ENCODE peak calls at places on chromosomes 4 and X, in ten cellular contexts. One of them, this sample, is unnamed.

GRCh38 chr4:123110685-123111084 is 188.3 kb upstream of the NUDT6 start:
- DNase-seq in EL: peak; percentile 14
- DNase-seq in NCI-H748 treated with DMSO at 0.1 percent for 48 hours: no peak
- DNase-seq in activated naive CD4-positive, alpha-beta T cell treated with anti-CD3 and anti-CD28 coated beads, Interleukin-2, amount 50 U/mL, for 72 hours: no peak
- DNase-seq in activated CD4-positive, alpha-beta T cell treated with anti-CD3 and anti-CD28 coated beads, Interleukin-2, amount 50 U/mL, for 1 hour: no peak
- DNase-seq in cerebellar nuclear complex: no peak
- DNase-seq in Ammon's horn: no peak
- DNase-seq in SW480: no peak
- DNase-seq in fibroblast of pulmonary artery: no peak
- DNase-seq in GM04504: no peak
- DNase-seq in this sample: no peak

GRCh38 chr4:145511913-145512522 is 30.4 kb downstream of the SMAD1 start:
- DNase-seq in activated CD4-positive, alpha-beta T cell treated with anti-CD3 and anti-CD28 coated beads, Interleukin-2, amount 50 U/mL, for 1 hour: no peak
- DNase-seq in activated naive CD4-positive, alpha-beta T cell treated with anti-CD3 and anti-CD28 coated beads, Interleukin-2, amount 50 U/mL, for 72 hours: no peak
- DNase-seq in SW480: peak; percentile 8
- DNase-seq in EL: no peak
- DNase-seq in GM04504: no peak
- DNase-seq in Ammon's horn: no peak
- DNase-seq in fibroblast of pulmonary artery: peak; percentile 57
- DNase-seq in cerebellar nuclear complex: no peak
- DNase-seq in NCI-H748 treated with DMSO at 0.1 percent for 48 hours: no peak
- DNase-seq in this sample: no peak

GRCh38 chrX:134803551-134804183 is 145.4 kb upstream of the PLAC1 start:
- DNase-seq in Ammon's horn: no peak
- DNase-seq in NCI-H748 treated with DMSO at 0.1 percent for 48 hours: no peak
- DNase-seq in EL: no peak
- DNase-seq in GM04504: no peak
- DNase-seq in activated naive CD4-positive, alpha-beta T cell treated with anti-CD3 and anti-CD28 coated beads, Interleukin-2, amount 50 U/mL, for 72 hours: no peak
- DNase-seq in SW480: peak; percentile 26
- DNase-seq in cerebellar nuclear complex: no peak
- DNase-seq in activated CD4-positive, alpha-beta T cell treated with anti-CD3 and anti-CD28 coated beads, Interleukin-2, amount 50 U/mL, for 1 hour: no peak
- DNase-seq in fibroblast of pulmonary artery: no peak
- DNase-seq in this sample: no peak

GRCh38 chr4:89754531-89754930 is 82.4 kb downstream of the SNCA start:
- DNase-seq in activated CD4-positive, alpha-beta T cell treated with anti-CD3 and anti-CD28 coated beads, Interleukin-2, amount 50 U/mL, for 1 hour: no peak
- DNase-seq in Ammon's horn: no peak
- DNase-seq in NCI-H748 treated with DMSO at 0.1 percent for 48 hours: no peak
- DNase-seq in EL: no peak
- DNase-seq in cerebellar nuclear complex: no peak
- DNase-seq in activated naive CD4-positive, alpha-beta T cell treated with anti-CD3 and anti-CD28 coated beads, Interleukin-2, amount 50 U/mL, for 72 hours: no peak
- DNase-seq in fibroblast of pulmonary artery: no peak
- DNase-seq in SW480: no peak
- DNase-seq in GM04504: no peak
- DNase-seq in this sample: no peak

GRCh38 chr4:156374069-156374468 is 420.4 kb upstream of the CTSO start:
- DNase-seq in activated CD4-positive, alpha-beta T cell treated with anti-CD3 and anti-CD28 coated beads, Interleukin-2, amount 50 U/mL, for 1 hour: no peak
- DNase-seq in fibroblast of pulmonary artery: no peak
- DNase-seq in cerebellar nuclear complex: no peak
- DNase-seq in EL: no peak
- DNase-seq in activated naive CD4-positive, alpha-beta T cell treated with anti-CD3 and anti-CD28 coated beads, Interleukin-2, amount 50 U/mL, for 72 hours: no peak
- DNase-seq in SW480: peak; percentile 39
- DNase-seq in Ammon's horn: no peak
- DNase-seq in GM04504: no peak
- DNase-seq in NCI-H748 treated with DMSO at 0.1 percent for 48 hours: peak; percentile 45
- DNase-seq in this sample: no peak

GRCh38 chr4:52560844-52561280 is 98.2 kb downstream of the USP46 start:
- DNase-seq in EL: peak; percentile 39
- DNase-seq in NCI-H748 treated with DMSO at 0.1 percent for 48 hours: no peak
- DNase-seq in SW480: no peak
- DNase-seq in fibroblast of pulmonary artery: peak; percentile 48
- DNase-seq in Ammon's horn: no peak
- DNase-seq in cerebellar nuclear complex: no peak
- DNase-seq in activated CD4-positive, alpha-beta T cell treated with anti-CD3 and anti-CD28 coated beads, Interleukin-2, amount 50 U/mL, for 1 hour: no peak
- DNase-seq in activated naive CD4-positive, alpha-beta T cell treated with anti-CD3 and anti-CD28 coated beads, Interleukin-2, amount 50 U/mL, for 72 hours: no peak
- DNase-seq in GM04504: peak; percentile 11
- DNase-seq in this sample: no peak

GRCh38 chrX:103170216-103170615 is 44.7 kb upstream of the BEX4 start:
- DNase-seq in Ammon's horn: no peak
- DNase-seq in cerebellar nuclear complex: no peak
- DNase-seq in NCI-H748 treated with DMSO at 0.1 percent for 48 hours: no peak
- DNase-seq in SW480: no peak
- DNase-seq in fibroblast of pulmonary artery: peak; percentile 42
- DNase-seq in activated naive CD4-positive, alpha-beta T cell treated with anti-CD3 and anti-CD28 coated beads, Interleukin-2, amount 50 U/mL, for 72 hours: no peak
- DNase-seq in activated CD4-positive, alpha-beta T cell treated with anti-CD3 and anti-CD28 coated beads, Interleukin-2, amount 50 U/mL, for 1 hour: no peak
- DNase-seq in GM04504: no peak
- DNase-seq in EL: peak; percentile 66
- DNase-seq in this sample: no peak

GRCh38 chr4:108466936-108467902 is 153.2 kb upstream of the RPL34 start:
- DNase-seq in GM04504: peak; percentile 52
- DNase-seq in EL: peak; percentile 80
- DNase-seq in activated CD4-positive, alpha-beta T cell treated with anti-CD3 and anti-CD28 coated beads, Interleukin-2, amount 50 U/mL, for 1 hour: no peak
- DNase-seq in activated naive CD4-positive, alpha-beta T cell treated with anti-CD3 and anti-CD28 coated beads, Interleukin-2, amount 50 U/mL, for 72 hours: peak; percentile 62
- DNase-seq in fibroblast of pulmonary artery: peak; percentile 33
- DNase-seq in Ammon's horn: no peak
- DNase-seq in NCI-H748 treated with DMSO at 0.1 percent for 48 hours: no peak
- DNase-seq in cerebellar nuclear complex: no peak
- DNase-seq in SW480: peak; percentile 69
- DNase-seq in this sample: no peak

GRCh38 chr4:56118845-56119244 is 170.1 kb downstream of the CEP135 start:
- DNase-seq in Ammon's horn: no peak
- DNase-seq in NCI-H748 treated with DMSO at 0.1 percent for 48 hours: no peak
- DNase-seq in activated CD4-positive, alpha-beta T cell treated with anti-CD3 and anti-CD28 coated beads, Interleukin-2, amount 50 U/mL, for 1 hour: no peak
- DNase-seq in activated naive CD4-positive, alpha-beta T cell treated with anti-CD3 and anti-CD28 coated beads, Interleukin-2, amount 50 U/mL, for 72 hours: no peak
- DNase-seq in EL: no peak
- DNase-seq in SW480: no peak
- DNase-seq in GM04504: no peak
- DNase-seq in cerebellar nuclear complex: no peak
- DNase-seq in fibroblast of pulmonary artery: no peak
- DNase-seq in this sample: no peak

GRCh38 chr4:110733901-110734300 is 111.0 kb upstream of the PITX2 start:
- DNase-seq in activated naive CD4-positive, alpha-beta T cell treated with anti-CD3 and anti-CD28 coated beads, Interleukin-2, amount 50 U/mL, for 72 hours: no peak
- DNase-seq in fibroblast of pulmonary artery: no peak
- DNase-seq in GM04504: no peak
- DNase-seq in SW480: peak; percentile 7
- DNase-seq in Ammon's horn: no peak
- DNase-seq in cerebellar nuclear complex: no peak
- DNase-seq in EL: peak; percentile 9
- DNase-seq in activated CD4-positive, alpha-beta T cell treated with anti-CD3 and anti-CD28 coated beads, Interleukin-2, amount 50 U/mL, for 1 hour: no peak
- DNase-seq in NCI-H748 treated with DMSO at 0.1 percent for 48 hours: no peak
- DNase-seq in this sample: no peak